ENCODE peak calls at places on chromosomes 12 and 14, in ten cellular contexts. One of them, this sample, is unnamed.

GRCh38 chr12:89793946-89794345 is 85.3 kb upstream of the ATP2B1 start:
- DNase-seq in WTC11: no peak
- DNase-seq in posterior cingulate gyrus: no peak
- DNase-seq in mesenchymal stem cell: no peak
- DNase-seq in T-helper 2 cell: no peak
- DNase-seq in stimulated activated CD4-positive, alpha-beta T cell treated with anti-CD3 and anti-CD28 coated beads, Interleukin-12 subunit alpha, Interleukin-12 subunit beta, amount 100 ng/mL, for 4 hours: no peak
- DNase-seq in stimulated activated CD8-positive, alpha-beta memory T cell treated with anti-CD3 and anti-CD28 coated beads, Interleukin-7, amount 100 ng/mL, for 24 hours: no peak
- DNase-seq in GM10248: no peak
- DNase-seq in left ventricle myocardium inferior: no peak
- DNase-seq in SK-MEL-5: no peak
- DNase-seq in this sample: no peak

GRCh38 chr12:58502857-58503256 is 417.4 kb downstream of the LRIG3 start:
- DNase-seq in posterior cingulate gyrus: no peak
- DNase-seq in GM10248: no peak
- DNase-seq in WTC11: no peak
- DNase-seq in T-helper 2 cell: no peak
- DNase-seq in stimulated activated CD8-positive, alpha-beta memory T cell treated with anti-CD3 and anti-CD28 coated beads, Interleukin-7, amount 100 ng/mL, for 24 hours: no peak
- DNase-seq in left ventricle myocardium inferior: no peak
- DNase-seq in SK-MEL-5: no peak
- DNase-seq in stimulated activated CD4-positive, alpha-beta T cell treated with anti-CD3 and anti-CD28 coated beads, Interleukin-12 subunit alpha, Interleukin-12 subunit beta, amount 100 ng/mL, for 4 hours: no peak
- DNase-seq in mesenchymal stem cell: peak; percentile 42
- DNase-seq in this sample: no peak

GRCh38 chr12:52006726-52007157 is at the start of gene TAMALIN:
- DNase-seq in GM10248: peak; percentile 75
- DNase-seq in stimulated activated CD4-positive, alpha-beta T cell treated with anti-CD3 and anti-CD28 coated beads, Interleukin-12 subunit alpha, Interleukin-12 subunit beta, amount 100 ng/mL, for 4 hours: peak; percentile 80
- DNase-seq in left ventricle myocardium inferior: peak; percentile 79
- DNase-seq in T-helper 2 cell: peak; percentile 68
- DNase-seq in mesenchymal stem cell: peak; percentile 79
- DNase-seq in posterior cingulate gyrus: peak; percentile 57
- DNase-seq in SK-MEL-5: peak; percentile 70
- DNase-seq in WTC11: peak; percentile 47
- DNase-seq in stimulated activated CD8-positive, alpha-beta memory T cell treated with anti-CD3 and anti-CD28 coated beads, Interleukin-7, amount 100 ng/mL, for 24 hours: no peak
- DNase-seq in this sample: no peak

GRCh38 chr14:68655961-68656360 is 136.9 kb downstream of the ZFP36L1 start:
- DNase-seq in SK-MEL-5: no peak
- DNase-seq in left ventricle myocardium inferior: no peak
- DNase-seq in mesenchymal stem cell: no peak
- DNase-seq in GM10248: no peak
- DNase-seq in WTC11: no peak
- DNase-seq in posterior cingulate gyrus: no peak
- DNase-seq in stimulated activated CD4-positive, alpha-beta T cell treated with anti-CD3 and anti-CD28 coated beads, Interleukin-12 subunit alpha, Interleukin-12 subunit beta, amount 100 ng/mL, for 4 hours: no peak
- DNase-seq in stimulated activated CD8-positive, alpha-beta memory T cell treated with anti-CD3 and anti-CD28 coated beads, Interleukin-7, amount 100 ng/mL, for 24 hours: no peak
- DNase-seq in T-helper 2 cell: no peak
- DNase-seq in this sample: no peak

GRCh38 chr14:82710257-82710841 is 1176.7 kb upstream of the SEL1L start:
- DNase-seq in WTC11: peak; percentile 83
- DNase-seq in left ventricle myocardium inferior: no peak
- DNase-seq in GM10248: peak; percentile 35
- DNase-seq in stimulated activated CD8-positive, alpha-beta memory T cell treated with anti-CD3 and anti-CD28 coated beads, Interleukin-7, amount 100 ng/mL, for 24 hours: peak; percentile 1
- DNase-seq in posterior cingulate gyrus: peak; percentile 26
- DNase-seq in SK-MEL-5: peak; percentile 75
- DNase-seq in T-helper 2 cell: no peak
- DNase-seq in stimulated activated CD4-positive, alpha-beta T cell treated with anti-CD3 and anti-CD28 coated beads, Interleukin-12 subunit alpha, Interleukin-12 subunit beta, amount 100 ng/mL, for 4 hours: peak; percentile 2
- DNase-seq in mesenchymal stem cell: peak; percentile 52
- DNase-seq in this sample: peak; percentile 3

GRCh38 chr14:100731846-100732765 is 5.4 kb downstream of the DLK1 start:
- DNase-seq in stimulated activated CD8-positive, alpha-beta memory T cell treated with anti-CD3 and anti-CD28 coated beads, Interleukin-7, amount 100 ng/mL, for 24 hours: no peak
- DNase-seq in left ventricle myocardium inferior: no peak
- DNase-seq in WTC11: no peak
- DNase-seq in SK-MEL-5: peak; percentile 13
- DNase-seq in posterior cingulate gyrus: no peak
- DNase-seq in T-helper 2 cell: no peak
- DNase-seq in GM10248: no peak
- DNase-seq in mesenchymal stem cell: no peak
- DNase-seq in stimulated activated CD4-positive, alpha-beta T cell treated with anti-CD3 and anti-CD28 coated beads, Interleukin-12 subunit alpha, Interleukin-12 subunit beta, amount 100 ng/mL, for 4 hours: no peak
- DNase-seq in this sample: no peak

GRCh38 chr14:89899917-89900680 is 54.4 kb downstream of the EFCAB11 start:
- DNase-seq in posterior cingulate gyrus: no peak
- DNase-seq in stimulated activated CD8-positive, alpha-beta memory T cell treated with anti-CD3 and anti-CD28 coated beads, Interleukin-7, amount 100 ng/mL, for 24 hours: no peak
- DNase-seq in T-helper 2 cell: no peak
- DNase-seq in stimulated activated CD4-positive, alpha-beta T cell treated with anti-CD3 and anti-CD28 coated beads, Interleukin-12 subunit alpha, Interleukin-12 subunit beta, amount 100 ng/mL, for 4 hours: no peak
- DNase-seq in WTC11: no peak
- DNase-seq in GM10248: peak; percentile 17
- DNase-seq in mesenchymal stem cell: peak; percentile 42
- DNase-seq in SK-MEL-5: peak; percentile 27
- DNase-seq in left ventricle myocardium inferior: no peak
- DNase-seq in this sample: no peak

GRCh38 chr12:75404231-75404630 is 13.3 kb downstream of the GLIPR1L2 start:
- DNase-seq in stimulated activated CD8-positive, alpha-beta memory T cell treated with anti-CD3 and anti-CD28 coated beads, Interleukin-7, amount 100 ng/mL, for 24 hours: no peak
- DNase-seq in stimulated activated CD4-positive, alpha-beta T cell treated with anti-CD3 and anti-CD28 coated beads, Interleukin-12 subunit alpha, Interleukin-12 subunit beta, amount 100 ng/mL, for 4 hours: no peak
- DNase-seq in mesenchymal stem cell: no peak
- DNase-seq in posterior cingulate gyrus: no peak
- DNase-seq in SK-MEL-5: no peak
- DNase-seq in left ventricle myocardium inferior: no peak
- DNase-seq in T-helper 2 cell: no peak
- DNase-seq in GM10248: no peak
- DNase-seq in WTC11: no peak
- DNase-seq in this sample: no peak

GRCh38 chr12:105301696-105302095 is 28.8 kb upstream of the C12orf75 start:
- DNase-seq in mesenchymal stem cell: no peak
- DNase-seq in WTC11: no peak
- DNase-seq in stimulated activated CD8-positive, alpha-beta memory T cell treated with anti-CD3 and anti-CD28 coated beads, Interleukin-7, amount 100 ng/mL, for 24 hours: no peak
- DNase-seq in posterior cingulate gyrus: no peak
- DNase-seq in stimulated activated CD4-positive, alpha-beta T cell treated with anti-CD3 and anti-CD28 coated beads, Interleukin-12 subunit alpha, Interleukin-12 subunit beta, amount 100 ng/mL, for 4 hours: no peak
- DNase-seq in GM10248: no peak
- DNase-seq in SK-MEL-5: no peak
- DNase-seq in left ventricle myocardium inferior: no peak
- DNase-seq in T-helper 2 cell: no peak
- DNase-seq in this sample: no peak

GRCh38 chr12:55955800-55956508 is 9.9 kb downstream of the PMEL start:
- DNase-seq in stimulated activated CD4-positive, alpha-beta T cell treated with anti-CD3 and anti-CD28 coated beads, Interleukin-12 subunit alpha, Interleukin-12 subunit beta, amount 100 ng/mL, for 4 hours: no peak
- DNase-seq in left ventricle myocardium inferior: no peak
- DNase-seq in GM10248: no peak
- DNase-seq in posterior cingulate gyrus: no peak
- DNase-seq in stimulated activated CD8-positive, alpha-beta memory T cell treated with anti-CD3 and anti-CD28 coated beads, Interleukin-7, amount 100 ng/mL, for 24 hours: no peak
- DNase-seq in mesenchymal stem cell: peak; percentile 56
- DNase-seq in SK-MEL-5: peak; percentile 44
- DNase-seq in WTC11: no peak
- DNase-seq in T-helper 2 cell: peak; percentile 36
- DNase-seq in this sample: no peak

GRCh38 chr12:52872644-52873384 is 24.0 kb upstream of the KRT78 start:
- DNase-seq in WTC11: no peak
- DNase-seq in T-helper 2 cell: no peak
- DNase-seq in GM10248: no peak
- DNase-seq in posterior cingulate gyrus: no peak
- DNase-seq in stimulated activated CD8-positive, alpha-beta memory T cell treated with anti-CD3 and anti-CD28 coated beads, Interleukin-7, amount 100 ng/mL, for 24 hours: no peak
- DNase-seq in SK-MEL-5: no peak
- DNase-seq in stimulated activated CD4-positive, alpha-beta T cell treated with anti-CD3 and anti-CD28 coated beads, Interleukin-12 subunit alpha, Interleukin-12 subunit beta, amount 100 ng/mL, for 4 hours: no peak
- DNase-seq in mesenchymal stem cell: no peak
- DNase-seq in left ventricle myocardium inferior: no peak
- DNase-seq in this sample: no peak

GRCh38 chr12:47222960-47223847 is 143.4 kb upstream of the AMIGO2 start:
- DNase-seq in left ventricle myocardium inferior: no peak
- DNase-seq in GM10248: no peak
- DNase-seq in stimulated activated CD4-positive, alpha-beta T cell treated with anti-CD3 and anti-CD28 coated beads, Interleukin-12 subunit alpha, Interleukin-12 subunit beta, amount 100 ng/mL, for 4 hours: no peak
- DNase-seq in mesenchymal stem cell: peak; percentile 34
- DNase-seq in WTC11: peak; percentile 66
- DNase-seq in posterior cingulate gyrus: no peak
- DNase-seq in T-helper 2 cell: no peak
- DNase-seq in stimulated activated CD8-positive, alpha-beta memory T cell treated with anti-CD3 and anti-CD28 coated beads, Interleukin-7, amount 100 ng/mL, for 24 hours: no peak
- DNase-seq in SK-MEL-5: no peak
- DNase-seq in this sample: no peak

GRCh38 chr14:58617619-58618018 is 20.1 kb upstream of the DACT1 start:
- DNase-seq in stimulated activated CD4-positive, alpha-beta T cell treated with anti-CD3 and anti-CD28 coated beads, Interleukin-12 subunit alpha, Interleukin-12 subunit beta, amount 100 ng/mL, for 4 hours: no peak
- DNase-seq in mesenchymal stem cell: peak; percentile 36
- DNase-seq in stimulated activated CD8-positive, alpha-beta memory T cell treated with anti-CD3 and anti-CD28 coated beads, Interleukin-7, amount 100 ng/mL, for 24 hours: no peak
- DNase-seq in SK-MEL-5: peak; percentile 29
- DNase-seq in WTC11: no peak
- DNase-seq in left ventricle myocardium inferior: no peak
- DNase-seq in GM10248: no peak
- DNase-seq in T-helper 2 cell: no peak
- DNase-seq in posterior cingulate gyrus: no peak
- DNase-seq in this sample: no peak